ENCODE peak calls at places on chromosomes 13 and 19, in five cellular contexts. U, K, G, I and Q are unnamed samples.

GRCh38 chr19:50551034-50551712 is 17.1 kb downstream of the LRRC4B start:
- DNase-seq in U (no peak), K (no peak), G (no peak), I (no peak), Q (no peak)

GRCh38 chr13:109655206-109655600 is 131.2 kb downstream of the IRS2 start:
- DNase-seq in U (no peak), K (no peak), G (no peak), I (no peak), Q (peak; percentile 18)

GRCh38 chr19:2494447-2495129 is 18.7 kb downstream of the GADD45B start:
- DNase-seq in U (peak; percentile 23), K (no peak), G (peak; percentile 80), I (peak; percentile 87), Q (peak; percentile 84)

GRCh38 chr19:3442487-3443071 is 37.7 kb downstream of the SMIM24 start:
- DNase-seq in U (no peak), K (no peak), G (no peak), I (no peak), Q (no peak)

GRCh38 chr19:35742121-35742724 is at the start of gene IGFLR1:
- DNase-seq in U (peak; percentile 65), K (no peak), G (peak; percentile 83), I (no peak), Q (no peak)

GRCh38 chr13:79861731-79862130 is 380.8 kb downstream of the NDFIP2 start:
- DNase-seq in U (no peak), K (no peak), G (no peak), I (no peak), Q (no peak)

GRCh38 chr13:49112782-49113525 is 107.2 kb upstream of the MLNR start:
- DNase-seq in U (no peak), K (no peak), G (no peak), I (no peak), Q (peak; percentile 12)

GRCh38 chr19:13043285-13043684 is 48.0 kb downstream of the NFIX start:
- DNase-seq in U (no peak), K (no peak), G (no peak), I (no peak), Q (no peak)

GRCh38 chr13:75359266-75359665 is 122.7 kb downstream of the TBC1D4 start:
- DNase-seq in U (no peak), K (no peak), G (no peak), I (peak; percentile 81), Q (peak; percentile 94)

GRCh38 chr19:10315335-10316214 is at the start of gene FDX2:
- DNase-seq in U (peak; percentile 88), K (peak; percentile 82), G (peak; percentile 94), I (peak; percentile 94), Q (peak; percentile 70)

GRCh38 chr19:15421726-15422260 is 3.0 kb upstream of the AKAP8L start:
- DNase-seq in U (no peak), K (no peak), G (no peak), I (no peak), Q (no peak)

GRCh38 chr19:1469936-1470863 is 8.8 kb downstream of the C19orf25 start:
- DNase-seq in U (peak; percentile 67), K (peak; percentile 39), G (peak; percentile 84), I (no peak), Q (no peak)

GRCh38 chr19:32258167-32258566 is 87.2 kb upstream of the ZNF507 start:
- DNase-seq in U (no peak), K (no peak), G (no peak), I (no peak), Q (no peak)

GRCh38 chr19:21907516-21907915 is 71.5 kb upstream of the ZNF43 start:
- DNase-seq in U (no peak), K (no peak), G (no peak), I (no peak), Q (no peak)

GRCh38 chr19:27793128-27793643 is 1419.8 kb downstream of the UQCRFS1 start:
- DNase-seq in U (no peak), K (no peak), G (peak; percentile 92), I (peak; percentile 60), Q (peak; percentile 78)

GRCh38 chr13:79528759-79529191 is 47.8 kb downstream of the NDFIP2 start:
- DNase-seq in U (no peak), K (no peak), G (no peak), I (no peak), Q (peak; percentile 23)

GRCh38 chr19:18735752-18736151 is 52.3 kb downstream of the CRTC1 start:
- DNase-seq in U (no peak), K (no peak), G (no peak), I (no peak), Q (no peak)

GRCh38 chr19:40611096-40611495 is 9.9 kb downstream of the LTBP4 start:
- DNase-seq in U (no peak), K (no peak), G (peak; percentile 75), I (no peak), Q (no peak)

GRCh38 chr19:5340637-5341447 is at the start of gene PTPRS:
- DNase-seq in U (peak; percentile 38), K (peak; percentile 2), G (peak; percentile 76), I (peak; percentile 93), Q (peak; percentile 83)